ENCODE peak calls at places on chromosomes 6 and 20, in five cellular contexts. U is fibroblast of lung, F is H9, C is body of pancreas, S is A673. N is an unnamed sample. For H3K27me3, the result is how much of the 10 kb centered on the place peaks cover.

GRCh38 chr20:32596681-32597252 is 11.6 kb upstream of the NOL4L start:
- DNase-seq in U (no peak), F (no peak), C (no peak), S (no peak), N (no peak)

GRCh38 chr6:40907198-40907701 is 131.8 kb downstream of the UNC5CL start:
- DNase-seq in U (peak), F (no peak), C (peak), S (no peak), N (peak)

GRCh38 chr6:115323001-115323400 is 737.7 kb downstream of the FRK start:
- DNase-seq in U (no peak), F (no peak), C (no peak), S (no peak), N (no peak)

GRCh38 chr20:54152227-54153040 is 21.4 kb downstream of the CYP24A1 start:
- DNase-seq in U (no peak), F (no peak), C (no peak), S (no peak), N (no peak)

GRCh38 chr20:33859157-33859695 is 48.1 kb downstream of the CHMP4B start:
- DNase-seq in U (no peak), F (no peak), C (no peak), S (no peak), N (no peak)

GRCh38 chr20:33401922-33402369 is 627 bp upstream of the CDK5RAP1 start:
- DNase-seq in U (no peak), F (no peak), C (no peak), S (peak), N (no peak)

GRCh38 chr6:130222775-130223174 is at the start of gene SAMD3:
- DNase-seq in U (no peak), F (no peak), C (no peak), S (no peak), N (no peak)

GRCh38 chr6:89834884-89835792 is 5.5 kb downstream of the CASP8AP2 start:
- DNase-seq in U (no peak), F (no peak), C (no peak), S (no peak), N (no peak)

GRCh38 chr6:152636675-152637421 is at the start of gene SYNE1:
- DNase-seq in U (peak), F (peak), C (peak), S (peak), N (peak)

GRCh38 chr6:170000071-170000843 is 248.8 kb downstream of the ERMARD start:
- DNase-seq in U (no peak), F (peak), C (no peak), S (no peak), N (no peak)

GRCh38 chr6:36977470-36977941 is 8.5 kb downstream of the MTCH1 start:
- DNase-seq in U (no peak), F (peak), C (peak), S (peak), N (no peak)
- TF ChIP-seq CTCF in U (peak), F (peak), C (no peak), S (peak), N (no peak)

GRCh38 chr6:149963212-149963461 is 606 bp upstream of the ULBP1 start:
- DNase-seq in U (peak), F (peak), C (peak), S (peak), N (no peak)
- H3K27me3 ChIP-seq in U (under half), F (half or more), C (under half), S (under half), N (under half)

GRCh38 chr6:21392177-21392576 is 201.4 kb upstream of the SOX4 start:
- DNase-seq in U (no peak), F (no peak), C (no peak), S (no peak), N (no peak)

GRCh38 chr6:21395121-21395520 is 198.4 kb upstream of the SOX4 start:
- DNase-seq in U (no peak), F (no peak), C (peak), S (no peak), N (no peak)

GRCh38 chr6:21396313-21396712 is 197.2 kb upstream of the SOX4 start:
- DNase-seq in U (peak), F (no peak), C (no peak), S (no peak), N (no peak)

GRCh38 chr6:21390537-21391213 is 202.9 kb upstream of the SOX4 start:
- DNase-seq in U (no peak), F (no peak), C (no peak), S (peak), N (no peak)

DNA sequence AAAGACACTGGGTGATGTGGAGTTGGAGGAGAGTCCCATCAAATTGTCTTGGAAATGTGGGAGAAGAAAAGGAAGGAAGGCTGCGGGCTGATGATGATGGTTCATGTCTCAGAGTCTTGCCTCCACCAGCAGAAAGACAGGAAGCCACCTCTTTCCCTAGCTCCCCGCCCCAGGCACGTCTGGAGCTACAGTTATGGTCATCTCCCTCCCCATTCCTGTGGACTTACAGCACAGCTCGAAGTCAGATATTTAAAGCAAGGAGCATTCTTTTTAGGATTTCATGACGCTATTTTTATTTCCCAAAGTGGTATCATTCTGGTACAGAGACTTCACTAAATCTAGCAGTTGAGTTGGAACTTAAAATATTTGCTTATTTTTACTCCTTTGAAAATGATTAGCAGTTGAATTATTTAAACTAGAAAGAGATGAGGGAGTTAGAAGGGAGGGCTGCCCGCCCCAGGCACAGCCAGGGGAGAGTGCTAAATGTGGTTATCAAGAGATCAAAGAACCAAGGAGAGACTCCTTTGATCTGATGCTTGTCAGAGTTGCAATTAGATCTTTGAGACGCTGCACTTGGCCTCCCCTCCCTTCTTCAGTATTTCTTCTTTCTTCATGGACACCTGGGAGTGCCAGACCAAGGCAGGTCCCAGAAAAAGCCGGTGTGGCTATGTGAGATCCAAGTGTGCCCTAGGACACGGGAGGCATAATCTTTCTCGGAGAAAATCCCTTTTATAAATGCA is 200.0 kb upstream of the SOX4 start:
- DNase-seq in U (no peak), F (no peak), C (no peak), S (no peak), N (no peak)
- TF ChIP-seq CTCF in U (no peak), F (no peak), C (no peak), S (no peak), N (no peak)

DNA sequence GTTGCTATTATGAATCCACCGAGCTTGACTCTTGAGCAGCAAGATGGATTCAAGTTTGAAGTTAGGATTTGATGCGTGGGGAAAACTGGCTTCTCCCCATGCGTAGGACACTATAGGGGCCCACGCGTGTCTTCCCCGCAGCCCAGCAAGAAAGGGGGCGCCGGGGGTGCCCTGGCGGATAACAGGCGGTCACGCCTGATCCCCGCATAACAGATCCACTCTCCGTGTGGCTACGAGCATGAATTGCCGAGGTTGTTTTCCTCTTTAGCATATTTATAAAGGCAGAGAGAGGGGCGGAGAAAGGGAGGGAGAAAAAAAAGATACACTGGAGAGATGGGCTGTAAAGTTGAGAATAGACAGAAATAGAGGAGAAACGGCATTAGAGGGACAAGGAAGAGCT is 32.1 kb downstream of the TFAP2A start:
- DNase-seq in U (no peak), F (no peak), C (no peak), S (no peak), N (no peak)
- H3K27me3 ChIP-seq in U (under half), F (half or more), C (under half), S (under half), N (half or more)

GRCh38 chr20:59770270-59770669 is 163.2 kb downstream of the SYCP2 start:
- DNase-seq in U (no peak), F (no peak), C (no peak), S (no peak), N (no peak)
- TF ChIP-seq CTCF in U (no peak), F (peak), C (no peak), S (peak), N (no peak)

DNA sequence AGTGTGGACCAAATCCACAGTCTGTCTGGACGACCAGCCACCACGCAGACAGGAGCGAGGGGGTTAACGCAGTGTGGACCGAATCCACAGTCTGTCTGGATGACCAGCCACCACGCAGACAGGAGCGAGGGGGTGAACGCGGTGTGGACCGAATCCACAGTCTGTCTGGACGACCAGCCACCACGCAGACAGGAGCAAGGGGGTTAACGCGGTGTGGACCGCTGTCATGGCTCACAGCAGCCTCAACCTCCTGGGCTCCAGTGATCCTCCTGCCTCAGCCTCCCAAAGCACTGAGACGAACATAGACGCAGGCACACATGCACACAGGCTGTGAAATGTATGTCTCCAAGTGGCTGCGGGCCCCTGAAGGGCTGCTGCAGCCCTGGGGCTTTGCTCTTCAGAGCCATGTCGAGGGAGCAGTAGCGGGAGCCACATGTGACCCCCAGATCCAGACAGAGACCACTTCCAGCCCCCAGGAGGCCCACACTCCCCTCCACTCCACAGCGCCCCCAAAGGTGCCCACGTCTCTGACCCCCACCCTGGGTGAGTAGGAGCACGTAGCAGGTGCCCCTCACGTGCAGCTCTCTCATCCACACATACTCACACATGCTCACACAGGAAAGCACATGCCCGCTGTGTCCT is 98.1 kb downstream of the YTHDF1 start:
- DNase-seq in U (no peak), F (no peak), C (no peak), S (no peak), N (no peak)
- H3K27me3 ChIP-seq in U (under half), F (under half), C (under half), S (half or more), N (under half)